ENCODE peak calls at places on chromosomes 7 and 10, in six cellular contexts. F is neural progenitor cell, I is right lobe of liver, B is GM23248, Q is heart left ventricle, X is ovary. T is an unnamed sample. For H3K4me1 and H3K36me3, the result is how much of the 10 kb centered on the place peaks cover.

GRCh38 chr10:75403144-75404022 is 1.8 kb upstream of the ZNF503 start:
- DNase-seq in X (peak), Q (peak), I (peak), F (peak), B (peak), T (peak)

GRCh38 chr10:70132098-70133029 is at the start of gene AIFM2:
- DNase-seq in I (peak), Q (peak), X (peak), F (peak), B (peak), T (peak)

GRCh38 chr7:140263277-140263676 is 86.5 kb upstream of the KDM7A start:
- DNase-seq in B (no peak), X (no peak), Q (no peak), F (no peak), I (no peak), T (no peak)

GRCh38 chr7:2471022-2471329 is 5.2 kb downstream of the GRIFIN start:
- DNase-seq in Q (no peak), F (no peak), X (no peak), B (peak), I (no peak), T (no peak)

GRCh38 chr10:128265596-128265995 is 139.4 kb upstream of the MKI67 start:
- DNase-seq in X (no peak), F (no peak), B (no peak), Q (no peak), I (no peak), T (no peak)

GRCh38 chr7:26655761-26656160 is 208.6 kb downstream of the SKAP2 start:
- DNase-seq in X (no peak), B (no peak), F (peak), I (no peak), Q (no peak), T (no peak)

GRCh38 chr7:132080967-132081668 is 495.2 kb downstream of the PLXNA4 start:
- DNase-seq in F (no peak), Q (no peak), I (no peak), X (peak), B (peak), T (no peak)

GRCh38 chr10:60163786-60164185 is 225.9 kb downstream of the ANK3 start:
- DNase-seq in Q (no peak), F (no peak), B (no peak), I (no peak), X (no peak), T (no peak)

GRCh38 chr7:2542924-2543871 is 12.1 kb downstream of the BRAT1 start:
- DNase-seq in X (no peak), B (no peak), I (no peak), F (no peak), Q (no peak), T (no peak)

GRCh38 chr7:19749658-19750057 is 23.8 kb downstream of the TMEM196 start:
- DNase-seq in I (no peak), F (no peak), B (peak), Q (no peak), X (no peak), T (no peak)

GRCh38 chr10:111116211-111116610 is 39.4 kb downstream of the ADRA2A start:
- DNase-seq in Q (no peak), X (no peak), B (no peak), F (no peak), I (no peak), T (no peak)

GRCh38 chr7:24701232-24701898 is 55.9 kb downstream of the GSDME start:
- DNase-seq in F (no peak), Q (no peak), I (no peak), B (peak), X (no peak), T (peak)

GRCh38 chr10:59299933-59300332 is 62.4 kb downstream of the FAM13C start:
- DNase-seq in X (no peak), F (no peak), I (no peak), Q (no peak), B (no peak), T (no peak)

GRCh38 chr10:132522521-132523411 is 14.8 kb upstream of the INPP5A start:
- DNase-seq in Q (no peak), X (no peak), B (no peak), I (peak), F (no peak), T (no peak)

GRCh38 chr7:23931633-23932032 is 221.6 kb downstream of the STK31 start:
- DNase-seq in B (no peak), X (no peak), I (no peak), Q (no peak), F (no peak), T (no peak)

GRCh38 chr10:116891208-116891607 is 41.9 kb downstream of the ENO4 start:
- DNase-seq in I (no peak), F (no peak), B (peak), X (peak), Q (peak), T (no peak)

GRCh38 chr10:32321016-32321631 is 25.8 kb downstream of the EPC1 start:
- DNase-seq in B (no peak), X (no peak), F (no peak), Q (no peak), I (no peak), T (no peak)

GRCh38 chr10:32317795-32318194 is 29.2 kb downstream of the EPC1 start:
- DNase-seq in X (no peak), F (no peak), B (no peak), Q (no peak), I (no peak), T (no peak)

GRCh38 chr10:32314588-32314987 is 32.4 kb downstream of the EPC1 start:
- DNase-seq in X (no peak), F (no peak), B (no peak), Q (no peak), I (no peak), T (no peak)

GRCh38 chr10:32318476-32318896 is 28.5 kb downstream of the EPC1 start:
- DNase-seq in B (peak), X (no peak), I (no peak), Q (no peak), F (no peak), T (no peak)

DNA sequence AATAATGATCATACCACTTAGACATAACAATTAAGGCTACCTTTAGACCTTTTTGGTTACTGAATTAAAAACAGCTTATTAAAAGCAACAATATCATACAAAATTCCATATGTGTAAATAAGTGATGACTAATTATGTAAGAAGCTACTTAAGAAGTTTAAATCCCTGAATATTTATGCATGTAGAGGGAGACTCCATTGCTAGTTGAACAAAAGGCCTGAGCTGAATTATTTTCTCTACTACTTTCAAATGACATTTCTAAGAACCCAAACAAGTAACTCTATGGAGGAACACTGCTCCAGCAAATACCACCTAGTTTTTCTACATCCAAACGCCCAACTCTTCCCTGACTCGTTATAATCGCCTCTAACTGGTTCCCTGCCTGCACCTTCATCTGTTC is 31.5 kb downstream of the EPC1 start:
- DNase-seq in F (no peak), I (no peak), Q (no peak), B (peak), X (no peak), T (no peak)
- H3K4me1 ChIP-seq in F (under half), I (under half), Q (under half), B (under half), X (under half), T (under half)

GRCh38 chr10:122646511-122647382 is 52.9 kb downstream of the C10orf120 start:
- DNase-seq in I (no peak), X (no peak), F (no peak), Q (no peak), B (peak), T (no peak)

GRCh38 chr10:122648599-122649428 is 50.8 kb downstream of the C10orf120 start:
- DNase-seq in B (peak), F (peak), I (no peak), Q (peak), X (no peak), T (peak)

GRCh38 chr10:122647383-122647968 is 52.2 kb downstream of the C10orf120 start:
- DNase-seq in B (no peak), Q (no peak), F (no peak), X (no peak), I (no peak), T (no peak)

GRCh38 chr10:122649903-122650302 is 49.7 kb downstream of the C10orf120 start:
- DNase-seq in I (no peak), X (no peak), F (no peak), B (no peak), Q (no peak), T (no peak)

GRCh38 chr10:122650331-122650730 is 49.3 kb downstream of the C10orf120 start:
- DNase-seq in I (no peak), X (no peak), Q (no peak), B (no peak), F (no peak), T (no peak)
- H3K36me3 ChIP-seq in I (under half), X (under half), Q (under half), B (under half), F (under half), T (under half)

DNA sequence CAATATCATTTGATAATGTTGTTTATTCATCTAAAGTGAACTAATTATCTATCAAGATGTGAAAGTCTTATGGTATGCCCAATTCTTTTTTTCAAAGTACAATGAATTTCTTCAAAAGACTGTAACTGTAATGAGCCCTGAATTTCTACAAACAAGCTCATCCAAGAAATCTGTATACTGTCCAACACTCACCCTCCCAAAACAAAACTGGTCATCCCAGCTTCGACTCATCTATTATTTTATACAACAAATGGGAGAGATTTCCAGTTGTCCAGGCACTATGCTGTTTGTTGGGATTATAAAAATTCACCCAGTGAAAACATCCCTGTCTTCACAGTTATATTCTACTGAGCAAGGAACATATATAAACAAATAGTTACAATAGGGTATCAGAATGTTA is 806.9 kb downstream of the TNS3 start:
- DNase-seq in B (peak), F (no peak), I (no peak), X (no peak), Q (no peak), T (no peak)
- H3K4me1 ChIP-seq in B (under half), F (under half), I (under half), X (under half), Q (under half), T (under half)

GRCh38 chr10:79305515-79305914 is 41.8 kb upstream of the PPIF start:
- DNase-seq in Q (no peak), I (peak), B (no peak), F (no peak), X (no peak), T (no peak)
- H3K36me3 ChIP-seq in Q (half or more), I (under half), B (under half), F (under half), X (under half), T (half or more)